ENCODE peak calls at places on chromosomes 16 and 17, in eight cellular contexts. R is cardiac muscle cell, C is SK-N-DZ, Q is activated T-helper 1 cell treated with Interleukin-2 at 50 U/mL for 16 hours, W is pulmonary artery endothelial cell, H is hypothalamus, G is dermis microvascular lymphatic vessel endothelial cell, J is posterior cingulate gyrus. U is an unnamed sample.

GRCh38 chr17:39264119-39264518 is 38.4 kb upstream of the STAC2 start:
- DNase-seq in Q (no peak), R (peak; percentile 21), C (no peak), W (no peak), G (no peak), H (no peak), J (no peak), U (peak; percentile 9)

GRCh38 chr17:79647456-79647915 is 36.6 kb upstream of the RBFOX3 start:
- DNase-seq in G (no peak), C (no peak), J (no peak), W (no peak), H (no peak), R (no peak), Q (no peak), U (no peak)

GRCh38 chr17:75817571-75817970 is 26.6 kb downstream of the UNC13D start:
- DNase-seq in H (no peak), J (no peak), Q (no peak), C (no peak), W (no peak), G (no peak), R (no peak), U (no peak)

GRCh38 chr17:3812771-3813170 is 11.8 kb upstream of the ITGAE start:
- DNase-seq in J (no peak), Q (no peak), R (no peak), W (no peak), G (no peak), C (no peak), H (no peak), U (no peak)

GRCh38 chr17:58587713-58588117 is 73.3 kb upstream of the MTMR4 start:
- DNase-seq in Q (peak; percentile 25), H (peak; percentile 57), W (no peak), R (peak; percentile 58), G (peak; percentile 14), J (no peak), C (peak; percentile 66), U (peak; percentile 65)

GRCh38 chr16:27718767-27719445 is 169.0 kb downstream of the KATNIP start:
- DNase-seq in Q (no peak), C (peak; percentile 72), H (peak; percentile 83), R (no peak), J (peak; percentile 90), G (no peak), W (no peak), U (no peak)

GRCh38 chr17:1473841-1474240 is 17.8 kb upstream of the CRK start:
- DNase-seq in Q (no peak), C (no peak), G (no peak), R (no peak), H (no peak), W (no peak), J (peak; percentile 91), U (peak; percentile 41)

GRCh38 chr17:45221081-45221996 is at the start of gene FMNL1:
- DNase-seq in R (no peak), W (no peak), Q (peak; percentile 64), C (no peak), G (no peak), J (no peak), H (no peak), U (peak; percentile 65)

GRCh38 chr17:75785770-75786538 is 1.3 kb downstream of the UNK start:
- DNase-seq in C (no peak), J (no peak), G (no peak), H (no peak), R (peak; percentile 55), Q (no peak), W (no peak), U (peak; percentile 44)

GRCh38 chr16:81553814-81554675 is 109.4 kb downstream of the CMIP start:
- DNase-seq in J (peak; percentile 14), Q (no peak), C (no peak), W (no peak), R (no peak), G (no peak), H (no peak), U (no peak)

GRCh38 chr17:82589851-82590180 is 58.4 kb downstream of the WDR45B start:
- DNase-seq in G (no peak), C (no peak), Q (no peak), J (no peak), H (no peak), W (no peak), R (no peak), U (no peak)

GRCh38 chr17:42493324-42493723 is 34.6 kb downstream of the ATP6V0A1 start:
- DNase-seq in J (no peak), G (no peak), Q (no peak), H (no peak), W (no peak), R (peak; percentile 8), C (no peak), U (no peak)

GRCh38 chr17:79628861-79629547 is 18.2 kb upstream of the RBFOX3 start:
- DNase-seq in H (no peak), W (no peak), R (no peak), J (peak; percentile 67), C (no peak), G (no peak), Q (no peak), U (no peak)

GRCh38 chr17:50986989-50987660 is 121.0 kb upstream of the TOB1 start:
- DNase-seq in R (peak; percentile 9), H (no peak), W (no peak), J (no peak), C (no peak), Q (no peak), G (no peak), U (peak; percentile 61)

GRCh38 chr17:21126645-21127507 is at the start of gene DHRS7B:
- DNase-seq in W (peak; percentile 58), G (peak; percentile 84), H (peak; percentile 94), Q (peak; percentile 93), C (peak; percentile 98), J (peak; percentile 99), R (peak; percentile 91), U (peak; percentile 95)

GRCh38 chr17:44038604-44039007 is 23.8 kb upstream of the TMEM101 start:
- DNase-seq in R (no peak), C (no peak), H (no peak), W (no peak), J (no peak), Q (no peak), G (no peak), U (peak; percentile 85)

GRCh38 chr16:20898938-20899502 is 1.1 kb downstream of the DCUN1D3 start:
- DNase-seq in Q (no peak), R (peak; percentile 78), J (no peak), W (no peak), H (no peak), G (no peak), C (no peak), U (no peak)

GRCh38 chr16:67163164-67163902 is 1.2 kb upstream of the HSF4 start:
- DNase-seq in G (peak; percentile 38), W (no peak), R (peak; percentile 56), Q (peak; percentile 28), J (peak; percentile 97), H (peak; percentile 71), C (peak; percentile 74), U (no peak)

GRCh38 chr17:73546770-73547345 is 97.4 kb downstream of the SDK2 start:
- DNase-seq in G (no peak), W (no peak), H (no peak), J (peak; percentile 66), C (peak; percentile 61), Q (no peak), R (peak; percentile 18), U (no peak)

GRCh38 chr16:1509307-1510221 is 16.4 kb downstream of the TELO2 start:
- DNase-seq in R (no peak), J (no peak), G (no peak), C (peak; percentile 82), Q (no peak), W (no peak), H (no peak), U (peak; percentile 18)

GRCh38 chr17:47620503-47621245 is 29.0 kb upstream of the KPNB1 start:
- DNase-seq in W (no peak), C (no peak), G (no peak), J (no peak), H (no peak), R (no peak), Q (no peak), U (no peak)

GRCh38 chr17:8894673-8895578 is 27.5 kb upstream of the PIK3R6 start:
- DNase-seq in C (peak; percentile 55), Q (no peak), J (no peak), G (peak; percentile 61), H (peak; percentile 11), W (peak; percentile 19), R (peak; percentile 82), U (peak; percentile 39)

GRCh38 chr17:80339118-80339517 is 75.8 kb upstream of the ENDOV start:
- DNase-seq in J (peak; percentile 32), G (no peak), H (no peak), R (no peak), Q (no peak), C (no peak), W (no peak), U (no peak)

GRCh38 chr16:81096715-81097208 is 567 bp upstream of the GCSH start:
- DNase-seq in C (no peak), R (no peak), W (no peak), G (no peak), Q (no peak), J (no peak), H (no peak), U (no peak)

GRCh38 chr17:46978489-46979022 is 497 bp downstream of the RPRML start:
- DNase-seq in R (peak; percentile 8), Q (no peak), J (no peak), H (no peak), W (no peak), G (no peak), C (no peak), U (no peak)

GRCh38 chr17:31572341-31572740 is 180.9 kb downstream of the RAB11FIP4 start:
- DNase-seq in C (no peak), R (no peak), G (no peak), J (peak; percentile 63), H (no peak), W (no peak), Q (no peak), U (no peak)

GRCh38 chr16:82302007-82302733 is 132.1 kb upstream of the MPHOSPH6 start:
- DNase-seq in H (no peak), Q (no peak), J (peak; percentile 66), R (no peak), G (no peak), W (no peak), C (no peak), U (no peak)

GRCh38 chr17:72466606-72467005 is 345.8 kb downstream of the SOX9 start:
- DNase-seq in W (no peak), Q (no peak), G (no peak), C (no peak), J (no peak), H (no peak), R (no peak), U (peak; percentile 6)

GRCh38 chr16:3349175-3349574 is 6.5 kb upstream of the OR2C1 start:
- DNase-seq in H (no peak), C (peak; percentile 14), Q (no peak), R (no peak), J (no peak), G (no peak), W (no peak), U (no peak)

GRCh38 chr17:58189436-58190146 is 2.9 kb upstream of the EPX start:
- DNase-seq in J (peak; percentile 88), C (no peak), R (peak; percentile 89), G (no peak), W (no peak), Q (no peak), H (no peak), U (peak; percentile 89)

GRCh38 chr17:49979748-49980479 is 10.9 kb downstream of the DLX4 start:
- DNase-seq in J (no peak), H (no peak), W (no peak), G (no peak), R (no peak), Q (no peak), C (no peak), U (peak; percentile 14)

GRCh38 chr16:17845031-17845430 is 374.3 kb upstream of the XYLT1 start:
- DNase-seq in W (no peak), Q (no peak), G (no peak), R (no peak), H (no peak), J (peak; percentile 88), C (no peak), U (no peak)

GRCh38 chr17:79667121-79667715 is 56.4 kb upstream of the RBFOX3 start:
- DNase-seq in J (no peak), Q (no peak), G (no peak), C (no peak), W (no peak), H (no peak), R (no peak), U (no peak)

GRCh38 chr17:74873874-74874614 is 1.2 kb upstream of the FDXR start:
- DNase-seq in Q (no peak), C (no peak), G (no peak), H (no peak), J (no peak), W (no peak), R (no peak), U (no peak)